ENCODE peak calls at places on chromosomes 7 and 10, in five cellular contexts. B is GM12891, J is HepG2, K is transverse colon, N is H1. V is an unnamed sample.

GRCh38 chr10:71085689-71086438 is 126.5 kb upstream of the UNC5B start:
- DNase-seq in B (no peak), J (no peak), N (no peak), K (peak; percentile 3), V (no peak)

GRCh38 chr10:6743291-6743849 is 163.3 kb upstream of the PRKCQ start:
- DNase-seq in B (no peak), N (no peak), J (no peak), K (no peak), V (no peak)

GRCh38 chr10:14016011-14016536 is 314.6 kb downstream of the FRMD4A start:
- DNase-seq in N (no peak), J (no peak), B (no peak), K (peak; percentile 40), V (no peak)

GRCh38 chr10:12934777-12935176 is 66.7 kb downstream of the CCDC3 start:
- DNase-seq in J (no peak), K (no peak), N (no peak), B (no peak), V (no peak)

GRCh38 chr7:95427914-95428516 is 6.8 kb downstream of the PON2 start:
- DNase-seq in B (no peak), K (no peak), J (peak; percentile 24), N (no peak), V (no peak)

GRCh38 chr7:25405736-25406135 is 177.4 kb upstream of the NPVF start:
- DNase-seq in B (no peak), N (no peak), K (no peak), J (no peak), V (no peak)

GRCh38 chr10:92801978-92802872 is 46.1 kb upstream of the EXOC6 start:
- DNase-seq in K (no peak), N (no peak), B (no peak), J (no peak), V (no peak)

GRCh38 chr7:33581239-33581638 is 324.1 kb upstream of the BMPER start:
- DNase-seq in K (no peak), B (no peak), J (no peak), N (no peak), V (no peak)

GRCh38 chr7:40782836-40783235 is 648.0 kb downstream of the SUGCT start:
- DNase-seq in K (no peak), J (no peak), B (no peak), N (no peak), V (no peak)

DNA sequence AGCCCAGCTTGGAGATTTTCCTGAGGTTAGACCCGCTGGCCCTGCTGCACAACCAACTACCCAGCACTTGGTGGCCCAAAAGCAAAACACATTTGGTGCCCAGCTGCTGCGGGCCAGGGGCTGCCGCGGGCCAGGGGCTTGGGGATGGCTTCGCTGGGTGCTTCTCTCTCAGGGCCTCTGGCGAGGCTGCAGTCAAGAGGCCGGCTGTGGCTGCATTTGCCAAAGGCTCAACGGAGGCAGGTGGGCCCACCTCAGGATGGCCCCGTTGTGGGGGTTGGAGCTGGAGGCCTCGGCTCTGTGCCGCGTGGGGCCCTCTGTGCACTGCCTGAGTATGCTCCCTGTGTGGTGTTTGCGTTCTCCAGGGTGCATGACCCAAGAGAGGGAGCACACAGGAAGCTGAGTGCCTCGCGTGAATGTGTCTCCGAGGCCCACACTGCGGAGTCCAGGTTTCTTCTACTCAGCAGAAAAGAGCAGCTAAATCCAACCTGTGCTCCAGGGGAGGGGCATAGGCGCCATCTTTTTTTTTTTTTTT is 17.5 kb upstream of the UBE3C start:
- DNase-seq in N (no peak), K (no peak), J (no peak), B (no peak), V (no peak)
- TF ChIP-seq POLR2AphosphoS5 in N (no peak), K (no peak), J (no peak), B (no peak), V (no peak)

DNA sequence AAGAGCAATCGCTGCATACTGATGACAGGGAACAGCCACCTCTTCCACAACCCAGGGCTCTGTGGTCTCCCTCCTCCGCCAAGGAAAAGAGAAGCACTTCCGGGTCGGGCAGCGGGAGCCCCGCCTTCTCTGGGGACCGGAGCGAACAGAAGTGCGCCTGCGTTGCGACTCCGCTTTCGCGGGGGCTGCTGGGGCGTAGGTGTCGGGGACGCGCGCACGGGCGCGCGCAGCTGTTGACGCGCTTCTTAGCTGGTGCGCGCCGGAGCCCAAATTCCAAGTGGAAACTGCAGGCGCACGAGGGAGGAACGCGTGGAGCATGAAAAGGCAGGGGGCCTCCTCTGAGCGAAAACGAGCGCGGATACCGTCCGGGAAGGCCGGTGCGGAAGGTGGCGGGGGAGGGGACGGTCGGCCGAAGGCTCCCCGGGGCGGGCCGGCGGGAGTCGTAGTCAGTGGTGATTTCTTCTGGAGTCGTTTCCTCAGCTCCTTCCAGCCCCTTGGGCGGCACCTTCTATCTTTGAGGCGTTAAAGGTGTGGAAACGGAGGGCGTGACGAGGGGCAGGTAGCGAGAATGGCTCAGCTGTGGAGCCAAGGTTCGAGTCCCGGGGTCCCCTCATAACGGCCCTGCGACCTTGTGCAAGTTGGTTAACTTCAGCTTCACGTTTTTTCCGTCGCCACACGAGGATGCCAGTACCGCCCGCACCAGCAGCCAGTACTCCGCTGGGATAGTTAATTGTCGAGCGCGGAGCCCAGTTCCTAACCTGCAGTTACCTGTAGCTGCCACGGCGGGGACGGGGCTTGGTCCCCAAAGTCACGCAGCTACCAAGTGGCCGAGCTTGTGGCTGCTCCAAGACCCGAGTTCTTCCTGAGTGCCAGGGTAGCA is at the start of the genes COX15 and CUTC:
- DNase-seq in J (peak; percentile 94), B (peak; percentile 73), K (peak; percentile 98), N (peak; percentile 86), V (peak; percentile 79)
- TF ChIP-seq POLR2AphosphoS5 in J (peak; percentile 89), B (peak; percentile 90), K (peak; percentile 91), N (peak; percentile 72), V (peak; percentile 91)

DNA sequence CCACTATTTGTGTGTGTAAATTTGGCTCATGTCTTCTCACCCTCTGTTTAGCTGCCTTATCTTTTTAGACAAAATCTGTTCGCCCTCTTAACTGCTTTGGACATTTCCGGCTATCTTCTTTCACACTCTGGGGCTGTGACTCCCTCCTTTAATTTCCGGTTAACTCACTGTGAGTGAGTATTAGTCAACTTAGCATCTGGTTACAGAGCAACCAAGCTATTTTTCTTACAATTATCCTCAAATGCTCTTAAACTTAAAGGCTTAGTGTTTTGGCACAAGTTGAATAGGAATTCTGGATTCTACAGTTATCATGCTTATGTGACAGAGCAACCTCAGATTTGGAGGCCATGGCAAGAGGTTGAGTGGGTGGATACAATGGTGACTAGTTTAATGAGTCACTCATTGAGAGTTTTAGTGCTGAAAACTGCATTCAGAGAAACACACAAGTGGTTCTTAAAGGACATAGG is 177.6 kb upstream of the SEMA3A start:
- DNase-seq in N (no peak), B (no peak), J (no peak), K (no peak), V (no peak)
- TF ChIP-seq POLR2AphosphoS5 in N (no peak), B (no peak), J (no peak), K (no peak), V (no peak)

GRCh38 chr7:18450021-18450420 is 45.5 kb upstream of the HDAC9 start:
- DNase-seq in J (no peak), B (no peak), K (no peak), N (no peak), V (no peak)
- TF ChIP-seq POLR2AphosphoS5 in J (no peak), B (no peak), K (no peak), N (no peak), V (no peak)

GRCh38 chr7:17651296-17651695 is 289.0 kb downstream of the SNX13 start:
- DNase-seq in J (no peak), B (no peak), N (no peak), K (no peak), V (no peak)
- TF ChIP-seq POLR2AphosphoS5 in J (no peak), B (no peak), N (no peak), K (no peak), V (no peak)